ENCODE peak calls at places on chromosomes 1 and 21, in nine cellular contexts. One of them, this sample, is unnamed. For H3K36me3, the result is how much of the 10 kb centered on the place peaks cover.

GRCh38 chr1:91501527-91501859 is 842 bp downstream of the CDC7 start:
- DNase-seq in keratinocyte: peak
- DNase-seq in right lobe of liver: no peak
- DNase-seq in CD8-positive, alpha-beta T cell: no peak
- DNase-seq in iPS DF 6.9: peak
- DNase-seq in IMR-90: peak
- DNase-seq in tibial nerve: no peak
- DNase-seq in esophagus muscularis mucosa: no peak
- DNase-seq in GM23248: peak
- DNase-seq in this sample: no peak

GRCh38 chr1:194512957-194513356 is 1326.5 kb upstream of the B3GALT2 start:
- DNase-seq in keratinocyte: no peak
- DNase-seq in right lobe of liver: no peak
- DNase-seq in CD8-positive, alpha-beta T cell: no peak
- DNase-seq in iPS DF 6.9: no peak
- DNase-seq in IMR-90: peak
- DNase-seq in tibial nerve: no peak
- DNase-seq in esophagus muscularis mucosa: no peak
- DNase-seq in GM23248: no peak
- DNase-seq in this sample: no peak

GRCh38 chr1:43954036-43954435 is 7.3 kb downstream of the IPO13 start:
- DNase-seq in keratinocyte: no peak
- DNase-seq in right lobe of liver: no peak
- DNase-seq in CD8-positive, alpha-beta T cell: no peak
- DNase-seq in iPS DF 6.9: no peak
- DNase-seq in IMR-90: no peak
- DNase-seq in tibial nerve: no peak
- DNase-seq in esophagus muscularis mucosa: no peak
- DNase-seq in GM23248: no peak
- DNase-seq in this sample: no peak

GRCh38 chr1:30837653-30838052 is 70.9 kb downstream of the SDC3 start:
- DNase-seq in keratinocyte: no peak
- DNase-seq in right lobe of liver: no peak
- DNase-seq in CD8-positive, alpha-beta T cell: no peak
- DNase-seq in iPS DF 6.9: no peak
- DNase-seq in IMR-90: no peak
- DNase-seq in tibial nerve: no peak
- DNase-seq in esophagus muscularis mucosa: no peak
- DNase-seq in GM23248: no peak
- DNase-seq in this sample: no peak

GRCh38 chr1:203408485-203409229 is 57.7 kb upstream of the FMOD start:
- DNase-seq in keratinocyte: no peak
- DNase-seq in right lobe of liver: peak
- DNase-seq in CD8-positive, alpha-beta T cell: no peak
- DNase-seq in iPS DF 6.9: no peak
- DNase-seq in IMR-90: peak
- DNase-seq in tibial nerve: peak
- DNase-seq in esophagus muscularis mucosa: no peak
- DNase-seq in GM23248: peak
- DNase-seq in this sample: peak

GRCh38 chr1:43819354-43819753 is 112.0 kb downstream of the ST3GAL3 start:
- DNase-seq in keratinocyte: no peak
- DNase-seq in right lobe of liver: no peak
- DNase-seq in CD8-positive, alpha-beta T cell: no peak
- DNase-seq in iPS DF 6.9: no peak
- DNase-seq in IMR-90: no peak
- DNase-seq in tibial nerve: no peak
- DNase-seq in esophagus muscularis mucosa: no peak
- DNase-seq in GM23248: no peak
- DNase-seq in this sample: no peak

GRCh38 chr21:36854391-36854790 is 112.1 kb downstream of the HLCS start:
- DNase-seq in keratinocyte: no peak
- DNase-seq in right lobe of liver: no peak
- DNase-seq in CD8-positive, alpha-beta T cell: no peak
- DNase-seq in iPS DF 6.9: peak
- DNase-seq in IMR-90: peak
- DNase-seq in tibial nerve: no peak
- DNase-seq in esophagus muscularis mucosa: no peak
- DNase-seq in GM23248: peak
- DNase-seq in this sample: no peak

GRCh38 chr1:242425232-242425631 is 99.3 kb downstream of the PLD5 start:
- DNase-seq in keratinocyte: no peak
- DNase-seq in right lobe of liver: no peak
- DNase-seq in CD8-positive, alpha-beta T cell: no peak
- DNase-seq in iPS DF 6.9: no peak
- DNase-seq in IMR-90: no peak
- DNase-seq in tibial nerve: no peak
- DNase-seq in esophagus muscularis mucosa: peak
- DNase-seq in GM23248: peak
- DNase-seq in this sample: no peak

GRCh38 chr1:225451340-225451739 is 23.5 kb upstream of the LBR start:
- DNase-seq in keratinocyte: no peak
- DNase-seq in right lobe of liver: no peak
- DNase-seq in CD8-positive, alpha-beta T cell: no peak
- DNase-seq in iPS DF 6.9: no peak
- DNase-seq in IMR-90: no peak
- DNase-seq in tibial nerve: no peak
- DNase-seq in esophagus muscularis mucosa: no peak
- DNase-seq in GM23248: no peak
- DNase-seq in this sample: no peak

GRCh38 chr1:36851087-36851486 is 183.2 kb downstream of the GRIK3 start:
- DNase-seq in keratinocyte: no peak
- DNase-seq in right lobe of liver: no peak
- DNase-seq in CD8-positive, alpha-beta T cell: no peak
- DNase-seq in iPS DF 6.9: no peak
- DNase-seq in IMR-90: no peak
- DNase-seq in tibial nerve: no peak
- DNase-seq in esophagus muscularis mucosa: no peak
- DNase-seq in GM23248: no peak
- DNase-seq in this sample: no peak

GRCh38 chr1:50705041-50705440 is 255.0 kb downstream of the FAF1 start:
- DNase-seq in keratinocyte: no peak
- DNase-seq in right lobe of liver: no peak
- DNase-seq in CD8-positive, alpha-beta T cell: no peak
- DNase-seq in iPS DF 6.9: no peak
- DNase-seq in IMR-90: peak
- DNase-seq in tibial nerve: no peak
- DNase-seq in esophagus muscularis mucosa: no peak
- DNase-seq in GM23248: no peak
- DNase-seq in this sample: no peak

GRCh38 chr1:220604921-220605320 is 77.0 kb downstream of the MARK1 start:
- DNase-seq in keratinocyte: no peak
- DNase-seq in right lobe of liver: no peak
- DNase-seq in CD8-positive, alpha-beta T cell: no peak
- DNase-seq in iPS DF 6.9: no peak
- DNase-seq in IMR-90: no peak
- DNase-seq in tibial nerve: no peak
- DNase-seq in esophagus muscularis mucosa: no peak
- DNase-seq in GM23248: no peak
- DNase-seq in this sample: no peak

GRCh38 chr1:119859647-119860046 is 36.7 kb downstream of the ADAM30 start:
- DNase-seq in keratinocyte: no peak
- DNase-seq in right lobe of liver: no peak
- DNase-seq in CD8-positive, alpha-beta T cell: no peak
- DNase-seq in iPS DF 6.9: no peak
- DNase-seq in IMR-90: peak
- DNase-seq in tibial nerve: no peak
- DNase-seq in esophagus muscularis mucosa: peak
- DNase-seq in GM23248: peak
- DNase-seq in this sample: no peak

GRCh38 chr1:149844650-149845255 is 54.6 kb upstream of the BOLA1 start:
- DNase-seq in keratinocyte: no peak
- DNase-seq in right lobe of liver: no peak
- DNase-seq in CD8-positive, alpha-beta T cell: no peak
- DNase-seq in iPS DF 6.9: no peak
- DNase-seq in IMR-90: no peak
- DNase-seq in tibial nerve: peak
- DNase-seq in esophagus muscularis mucosa: no peak
- DNase-seq in GM23248: peak
- DNase-seq in this sample: no peak

GRCh38 chr1:183019860-183020259 is 3.4 kb upstream of the LAMC1 start:
- DNase-seq in keratinocyte: no peak
- DNase-seq in right lobe of liver: peak
- DNase-seq in CD8-positive, alpha-beta T cell: no peak
- DNase-seq in iPS DF 6.9: no peak
- DNase-seq in IMR-90: peak
- DNase-seq in tibial nerve: no peak
- DNase-seq in esophagus muscularis mucosa: no peak
- DNase-seq in GM23248: no peak
- DNase-seq in this sample: no peak

GRCh38 chr1:210536263-210536961 is 207.7 kb downstream of the HHAT start:
- DNase-seq in keratinocyte: no peak
- DNase-seq in right lobe of liver: no peak
- DNase-seq in CD8-positive, alpha-beta T cell: no peak
- DNase-seq in iPS DF 6.9: no peak
- DNase-seq in IMR-90: no peak
- DNase-seq in tibial nerve: no peak
- DNase-seq in esophagus muscularis mucosa: no peak
- DNase-seq in GM23248: no peak
- DNase-seq in this sample: no peak

GRCh38 chr21:18902641-18903040 is 499.1 kb upstream of the TMPRSS15 start:
- DNase-seq in keratinocyte: no peak
- DNase-seq in right lobe of liver: no peak
- DNase-seq in CD8-positive, alpha-beta T cell: no peak
- DNase-seq in iPS DF 6.9: no peak
- DNase-seq in IMR-90: no peak
- DNase-seq in tibial nerve: no peak
- DNase-seq in esophagus muscularis mucosa: no peak
- DNase-seq in GM23248: no peak
- DNase-seq in this sample: no peak

DNA sequence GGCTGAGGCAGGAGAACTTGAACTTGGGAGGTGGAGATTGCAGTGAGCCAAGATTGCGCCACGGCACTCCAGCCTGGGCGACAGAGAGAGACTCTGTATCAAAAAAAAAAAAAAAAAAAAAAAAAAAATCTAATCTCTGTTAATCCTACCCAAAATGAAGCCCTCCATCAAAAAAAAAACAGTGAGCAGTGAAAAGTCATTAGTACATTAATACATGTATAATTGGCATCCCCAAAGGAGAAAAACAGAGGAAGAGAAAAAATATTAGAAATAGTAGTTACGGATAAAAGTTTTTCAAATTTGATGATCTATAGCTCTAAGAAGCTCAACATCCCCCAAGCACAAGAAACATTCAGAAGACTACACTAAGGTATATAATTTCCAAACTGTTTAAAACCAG is 71.6 kb downstream of the TRIM33 start:
- DNase-seq in keratinocyte: no peak
- DNase-seq in right lobe of liver: no peak
- DNase-seq in CD8-positive, alpha-beta T cell: no peak
- DNase-seq in iPS DF 6.9: no peak
- DNase-seq in IMR-90: no peak
- DNase-seq in tibial nerve: no peak
- DNase-seq in esophagus muscularis mucosa: no peak
- DNase-seq in GM23248: no peak
- DNase-seq in this sample: no peak
- H3K36me3 ChIP-seq in keratinocyte: under half
- H3K36me3 ChIP-seq in right lobe of liver: under half
- H3K36me3 ChIP-seq in CD8-positive, alpha-beta T cell: under half
- H3K36me3 ChIP-seq in iPS DF 6.9: under half
- H3K36me3 ChIP-seq in IMR-90: under half
- H3K36me3 ChIP-seq in tibial nerve: under half
- H3K36me3 ChIP-seq in esophagus muscularis mucosa: under half
- H3K36me3 ChIP-seq in GM23248: under half
- H3K36me3 ChIP-seq in this sample: under half

DNA sequence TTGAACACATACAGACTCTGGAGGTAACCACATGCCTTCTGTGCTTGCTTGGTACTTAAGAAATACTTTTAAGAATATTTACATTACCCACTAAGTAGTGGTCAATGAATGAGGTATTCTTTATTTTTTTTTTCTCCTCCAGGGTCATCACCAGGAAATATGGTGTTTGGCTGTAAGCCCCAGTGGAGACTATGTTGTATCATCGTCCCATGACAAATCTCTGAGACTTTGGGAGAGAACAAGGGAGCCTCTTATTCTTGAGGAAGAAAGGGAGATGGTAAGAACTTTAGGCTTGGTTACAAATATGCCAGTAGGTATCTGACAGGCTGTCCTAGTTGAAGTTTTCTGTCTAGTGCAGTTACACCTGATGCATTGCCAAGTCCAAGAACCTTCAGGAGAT is 22.8 kb downstream of the WDR3 start:
- DNase-seq in keratinocyte: no peak
- DNase-seq in right lobe of liver: no peak
- DNase-seq in CD8-positive, alpha-beta T cell: no peak
- DNase-seq in iPS DF 6.9: no peak
- DNase-seq in IMR-90: no peak
- DNase-seq in tibial nerve: no peak
- DNase-seq in esophagus muscularis mucosa: no peak
- DNase-seq in GM23248: no peak
- DNase-seq in this sample: no peak
- H3K36me3 ChIP-seq in keratinocyte: under half
- H3K36me3 ChIP-seq in right lobe of liver: half or more
- H3K36me3 ChIP-seq in CD8-positive, alpha-beta T cell: half or more
- H3K36me3 ChIP-seq in iPS DF 6.9: under half
- H3K36me3 ChIP-seq in IMR-90: under half
- H3K36me3 ChIP-seq in tibial nerve: under half
- H3K36me3 ChIP-seq in esophagus muscularis mucosa: half or more
- H3K36me3 ChIP-seq in GM23248: half or more
- H3K36me3 ChIP-seq in this sample: half or more

DNA sequence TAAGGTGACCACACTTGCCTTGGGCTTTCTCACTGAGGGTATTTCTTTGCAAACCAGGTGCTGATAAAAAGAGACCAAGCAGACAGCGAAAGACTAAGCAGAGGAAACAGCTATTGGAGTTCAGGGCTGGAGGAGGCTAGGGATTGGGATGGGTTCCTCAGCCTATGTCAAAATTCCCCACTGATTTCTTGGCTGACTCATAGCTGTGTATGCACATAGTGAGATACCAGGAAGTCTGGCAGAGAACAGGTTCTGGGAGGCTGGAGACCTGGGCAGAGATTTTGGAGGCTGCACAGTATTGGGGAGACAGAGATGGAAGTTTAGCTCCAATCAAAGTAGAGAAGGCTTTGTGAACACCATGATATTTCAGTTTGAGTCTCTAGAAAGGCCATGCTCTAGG is 25.3 kb downstream of the YARS1 start:
- DNase-seq in keratinocyte: no peak
- DNase-seq in right lobe of liver: no peak
- DNase-seq in CD8-positive, alpha-beta T cell: no peak
- DNase-seq in iPS DF 6.9: no peak
- DNase-seq in IMR-90: peak
- DNase-seq in tibial nerve: no peak
- DNase-seq in esophagus muscularis mucosa: no peak
- DNase-seq in GM23248: peak
- DNase-seq in this sample: no peak
- H3K36me3 ChIP-seq in keratinocyte: under half
- H3K36me3 ChIP-seq in right lobe of liver: half or more
- H3K36me3 ChIP-seq in CD8-positive, alpha-beta T cell: under half
- H3K36me3 ChIP-seq in iPS DF 6.9: under half
- H3K36me3 ChIP-seq in IMR-90: under half
- H3K36me3 ChIP-seq in tibial nerve: under half
- H3K36me3 ChIP-seq in esophagus muscularis mucosa: under half
- H3K36me3 ChIP-seq in GM23248: half or more
- H3K36me3 ChIP-seq in this sample: under half

DNA sequence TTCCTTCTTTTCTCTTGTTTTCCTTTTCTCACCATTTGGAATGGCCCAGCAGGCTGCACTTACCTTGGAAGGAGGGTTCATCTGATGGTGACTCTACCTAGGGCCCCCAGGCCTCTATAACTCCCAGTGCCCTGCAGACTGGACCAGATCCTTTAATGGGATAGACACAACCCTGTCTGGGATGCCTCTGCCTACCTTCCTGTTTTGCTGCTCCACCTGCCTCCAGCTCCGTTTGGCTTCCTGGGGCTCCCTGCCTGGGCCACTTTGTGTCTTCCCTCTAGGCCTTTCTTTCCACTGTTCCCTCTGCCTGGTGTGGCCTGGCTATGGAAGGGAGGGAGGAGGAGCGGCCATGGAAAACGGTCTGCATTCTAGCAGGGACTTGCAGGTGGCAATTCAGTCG is 7.5 kb downstream of the PCSK9 start:
- DNase-seq in keratinocyte: no peak
- DNase-seq in right lobe of liver: no peak
- DNase-seq in CD8-positive, alpha-beta T cell: no peak
- DNase-seq in iPS DF 6.9: no peak
- DNase-seq in IMR-90: no peak
- DNase-seq in tibial nerve: no peak
- DNase-seq in esophagus muscularis mucosa: no peak
- DNase-seq in GM23248: no peak
- DNase-seq in this sample: no peak
- H3K36me3 ChIP-seq in keratinocyte: half or more
- H3K36me3 ChIP-seq in right lobe of liver: half or more
- H3K36me3 ChIP-seq in CD8-positive, alpha-beta T cell: under half
- H3K36me3 ChIP-seq in iPS DF 6.9: under half
- H3K36me3 ChIP-seq in IMR-90: under half
- H3K36me3 ChIP-seq in tibial nerve: under half
- H3K36me3 ChIP-seq in esophagus muscularis mucosa: under half
- H3K36me3 ChIP-seq in GM23248: under half
- H3K36me3 ChIP-seq in this sample: under half

This sample was measured in lung.